ENCODE peak calls at places on chromosome 3, in four cellular contexts. X is GM20000, S is nucleus accumbens, J is foreskin fibroblast. U is an unnamed sample.

GRCh38 chr3:194604126-194604525 is 29.1 kb downstream of the TMEM44 start:
- DNase-seq in X (no peak), S (no peak), J (no peak), U (no peak)

GRCh38 chr3:37590328-37591079 is 271.2 kb upstream of the CTDSPL start:
- DNase-seq in X (no peak), S (no peak), J (no peak), U (no peak)

GRCh38 chr3:79297242-79297641 is 470.6 kb downstream of the ROBO1 start:
- DNase-seq in X (no peak), S (no peak), J (peak; percentile 86), U (no peak)

GRCh38 chr3:59839283-59839682 is 789.5 kb upstream of the CFAP20DC start:
- DNase-seq in X (no peak), S (no peak), J (peak; percentile 9), U (no peak)

GRCh38 chr3:127744875-127745274 is 72.1 kb downstream of the ABTB1 start:
- DNase-seq in X (no peak), S (no peak), J (no peak), U (no peak)

GRCh38 chr3:39294446-39295183 is 14.8 kb upstream of the CX3CR1 start:
- DNase-seq in X (no peak), S (no peak), J (no peak), U (no peak)

GRCh38 chr3:63364909-63365308 is 86.8 kb downstream of the SYNPR start:
- DNase-seq in X (no peak), S (no peak), J (no peak), U (no peak)

GRCh38 chr3:126340943-126341754 is 16.1 kb downstream of the KLF15 start:
- DNase-seq in X (no peak), S (no peak), J (no peak), U (no peak)

GRCh38 chr3:137647179-137647578 is 116.9 kb upstream of the SOX14 start:
- DNase-seq in X (no peak), S (no peak), J (no peak), U (no peak)

GRCh38 chr3:116179091-116179490 is 266.2 kb downstream of the LSAMP start:
- DNase-seq in X (no peak), S (no peak), J (peak; percentile 66), U (no peak)

GRCh38 chr3:52769786-52770445 is 824 bp downstream of the NEK4 start:
- DNase-seq in X (no peak), S (no peak), J (no peak), U (no peak)

GRCh38 chr3:46542344-46542743 is 23.8 kb downstream of the LRRC2 start:
- DNase-seq in X (no peak), S (no peak), J (no peak), U (no peak)

GRCh38 chr3:9793161-9793781 is 389 bp downstream of the ARPC4 start:
- DNase-seq in X (no peak), S (no peak), J (no peak), U (no peak)

GRCh38 chr3:37214076-37214475 is 39.7 kb upstream of the LRRFIP2 start:
- DNase-seq in X (no peak), S (no peak), J (no peak), U (no peak)

GRCh38 chr3:58008140-58009025 is at the start of gene FLNB:
- DNase-seq in X (peak; percentile 98), S (peak; percentile 66), J (peak; percentile 61), U (peak; percentile 96)

GRCh38 chr3:133999891-134000685 is 29.6 kb downstream of the SLCO2A1 start:
- DNase-seq in X (no peak), S (no peak), J (no peak), U (no peak)

GRCh38 chr3:197554196-197554561 is 1.6 kb downstream of the BDH1 start:
- DNase-seq in X (peak; percentile 35), S (no peak), J (no peak), U (no peak)

GRCh38 chr3:185400340-185400667 is 37.4 kb downstream of the MAP3K13 start:
- DNase-seq in X (no peak), S (no peak), J (peak; percentile 15), U (no peak)

GRCh38 chr3:186385856-186386602 is 24.0 kb upstream of the DGKG start:
- DNase-seq in X (no peak), S (no peak), J (no peak), U (no peak)

GRCh38 chr3:38312356-38312755 is 30.3 kb downstream of the SLC22A14 start:
- DNase-seq in X (no peak), S (no peak), J (no peak), U (no peak)

GRCh38 chr3:189687475-189687874 is 56.3 kb downstream of the TP63 start:
- DNase-seq in X (no peak), S (no peak), J (no peak), U (no peak)

GRCh38 chr3:100789582-100789981 is 80.3 kb downstream of the TFG start:
- DNase-seq in X (no peak), S (no peak), J (no peak), U (no peak)

GRCh38 chr3:4271834-4272233 is 31.3 kb upstream of the SETMAR start:
- DNase-seq in X (peak; percentile 26), S (no peak), J (peak; percentile 3), U (no peak)

GRCh38 chr3:13096356-13096755 is 23.1 kb upstream of the IQSEC1 start:
- DNase-seq in X (no peak), S (no peak), J (no peak), U (no peak)

GRCh38 chr3:169239756-169240155 is 423.8 kb downstream of the MECOM start:
- DNase-seq in X (no peak), S (no peak), J (no peak), U (no peak)

GRCh38 chr3:185521349-185522138 is 22.7 kb upstream of the TMEM41A start:
- DNase-seq in X (no peak), S (no peak), J (no peak), U (no peak)

GRCh38 chr3:59940690-59941089 is 890.9 kb upstream of the CFAP20DC start:
- DNase-seq in X (no peak), S (no peak), J (no peak), U (no peak)

GRCh38 chr3:29696311-29696710 is 415.4 kb downstream of the RBMS3 start:
- DNase-seq in X (no peak), S (no peak), J (no peak), U (no peak)

GRCh38 chr3:115254492-115255196 is 107.6 kb upstream of the ZBTB20 start:
- DNase-seq in X (no peak), S (no peak), J (no peak), U (no peak)

GRCh38 chr3:174170248-174170647 is 688.9 kb upstream of the NAALADL2 start:
- DNase-seq in X (no peak), S (no peak), J (no peak), U (no peak)

GRCh38 chr3:170038434-170039110 is 777 bp downstream of the GPR160 start:
- DNase-seq in X (peak; percentile 45), S (no peak), J (no peak), U (no peak)

U was measured in frontal cortex.